ENCODE peak calls at places on chromosomes 12 and 14, in nine cellular contexts. N is CD8-positive, alpha-beta memory T cell; F is stomach; W is neuronal stem cell; D is mammary epithelial cell; C is CD4-positive, alpha-beta T cell; G is lung; S is heart right ventricle; V is A549. I is an unnamed sample.

GRCh38 chr12:74293689-74294131 is 243.9 kb upstream of the ATXN7L3B start:
- DNase-seq in V (no peak), D (no peak), F (no peak), C (no peak), G (no peak), W (no peak), N (no peak), S (no peak), I (no peak)

GRCh38 chr12:55142896-55143870 is 17.0 kb downstream of the OR9K2 start:
- DNase-seq in D (peak), F (peak), V (peak), C (peak), N (peak), S (peak), G (no peak), W (peak), I (no peak)

GRCh38 chr12:104605685-104606084 is 148.9 kb downstream of the CHST11 start:
- DNase-seq in F (no peak), C (no peak), N (no peak), G (peak), D (no peak), W (no peak), S (peak), V (no peak), I (no peak)

GRCh38 chr12:116391501-116391900 is 114.0 kb upstream of the MED13L start:
- DNase-seq in W (no peak), S (no peak), C (no peak), D (no peak), V (no peak), F (no peak), N (no peak), G (no peak), I (no peak)

GRCh38 chr12:124599074-124599999 is 31.9 kb upstream of the NCOR2 start:
- DNase-seq in N (no peak), D (peak), G (no peak), S (no peak), W (no peak), C (no peak), V (no peak), F (no peak), I (no peak)

GRCh38 chr12:727321-727720 is 25.1 kb upstream of the WNK1 start:
- DNase-seq in C (no peak), G (no peak), N (no peak), D (no peak), W (no peak), F (no peak), V (no peak), S (no peak), I (no peak)

GRCh38 chr12:58969227-58969626 is 48.9 kb upstream of the LRIG3 start:
- DNase-seq in V (no peak), F (no peak), C (no peak), G (no peak), N (no peak), W (no peak), S (no peak), D (no peak), I (no peak)

GRCh38 chr14:99576304-99576703 is 27.7 kb downstream of the CCDC85C start:
- DNase-seq in W (no peak), D (no peak), S (no peak), N (no peak), V (no peak), F (no peak), G (no peak), C (no peak), I (no peak)

GRCh38 chr14:99270491-99271287 is 1.3 kb downstream of the BCL11B start:
- DNase-seq in D (peak), S (no peak), W (no peak), C (no peak), N (peak), G (no peak), V (no peak), F (no peak), I (no peak)

GRCh38 chr12:77122236-77122635 is 56.9 kb upstream of the E2F7 start:
- DNase-seq in N (no peak), W (no peak), V (no peak), G (no peak), C (no peak), F (no peak), D (peak), S (no peak), I (peak)

GRCh38 chr12:32181498-32182175 is 75.0 kb downstream of the BICD1 start:
- DNase-seq in N (no peak), S (no peak), V (no peak), F (no peak), D (no peak), G (no peak), W (no peak), C (no peak), I (no peak)

GRCh38 chr12:102955926-102956737 is 1.3 kb upstream of the ASCL1 start:
- DNase-seq in C (no peak), V (no peak), D (no peak), G (no peak), W (no peak), N (no peak), S (no peak), F (no peak), I (no peak)

GRCh38 chr12:11321980-11322379 is 11.7 kb upstream of the PRB4 start:
- DNase-seq in W (no peak), N (no peak), V (no peak), D (no peak), F (no peak), S (no peak), G (no peak), C (no peak), I (no peak)

GRCh38 chr12:96501139-96501741 is 11.9 kb downstream of the CFAP54 start:
- DNase-seq in N (peak), V (peak), F (peak), C (peak), G (peak), D (peak), S (peak), W (no peak), I (peak)

GRCh38 chr12:30753761-30754382 is 879 bp downstream of the CAPRIN2 start:
- DNase-seq in S (no peak), V (no peak), F (no peak), C (no peak), W (no peak), G (no peak), N (no peak), D (peak), I (no peak)

GRCh38 chr12:124412646-124413015 is 117.7 kb downstream of the RFLNA start:
- DNase-seq in N (no peak), W (no peak), V (no peak), D (no peak), G (no peak), S (no peak), C (no peak), F (no peak), I (no peak)

GRCh38 chr14:104135121-104135903 is 3.1 kb upstream of the KIF26A start:
- DNase-seq in D (no peak), C (no peak), N (no peak), W (no peak), V (peak), F (no peak), S (no peak), G (no peak), I (no peak)

GRCh38 chr12:127629066-127629820 is 637.7 kb upstream of the TMEM132C start:
- DNase-seq in C (no peak), D (no peak), G (no peak), W (no peak), S (no peak), V (no peak), N (no peak), F (no peak), I (no peak)

GRCh38 chr12:18146375-18146774 is 56.4 kb upstream of the RERGL start:
- DNase-seq in G (no peak), F (no peak), N (no peak), D (no peak), V (no peak), W (no peak), S (no peak), C (no peak), I (no peak)

GRCh38 chr12:4031703-4032291 is 158.6 kb upstream of the PARP11 start:
- DNase-seq in D (peak), N (no peak), F (no peak), S (peak), C (no peak), V (peak), W (no peak), G (peak), I (peak)

GRCh38 chr12:110537605-110538409 is 35.7 kb downstream of the RAD9B start:
- DNase-seq in G (peak), V (no peak), F (peak), S (peak), D (peak), W (no peak), C (no peak), N (no peak), I (peak)

GRCh38 chr14:36647827-36648753 is 13.6 kb upstream of the PAX9 start:
- DNase-seq in G (no peak), S (no peak), N (no peak), C (no peak), D (peak), V (peak), F (no peak), W (no peak), I (no peak)

GRCh38 chr12:94771199-94771598 is 120.8 kb upstream of the TMCC3 start:
- DNase-seq in D (no peak), N (no peak), W (no peak), V (no peak), G (no peak), S (no peak), C (no peak), F (no peak), I (no peak)

GRCh38 chr14:40074169-40074568 is 641.9 kb upstream of the FBXO33 start:
- DNase-seq in S (no peak), V (no peak), F (no peak), W (no peak), C (no peak), G (no peak), D (no peak), N (no peak), I (no peak)

GRCh38 chr12:14901228-14901562 is 15.5 kb upstream of the MGP start:
- DNase-seq in F (no peak), W (no peak), C (no peak), D (no peak), S (peak), V (no peak), G (no peak), N (no peak), I (no peak)

GRCh38 chr14:61033024-61033423 is 52.0 kb downstream of the SLC38A6 start:
- DNase-seq in F (no peak), D (no peak), W (no peak), N (no peak), V (no peak), G (no peak), C (no peak), S (no peak), I (no peak)

GRCh38 chr12:108338915-108339657 is at the start of gene CMKLR1:
- DNase-seq in G (no peak), V (no peak), W (no peak), D (no peak), C (no peak), N (no peak), S (peak), F (no peak), I (no peak)

GRCh38 chr14:51188566-51189185 is 51.4 kb upstream of the TMX1 start:
- DNase-seq in S (no peak), C (no peak), D (no peak), N (no peak), F (no peak), W (no peak), V (no peak), G (no peak), I (no peak)

GRCh38 chr14:102171173-102172020 is 31.7 kb downstream of the WDR20 start:
- DNase-seq in V (no peak), S (no peak), C (no peak), F (no peak), W (no peak), N (no peak), G (no peak), D (no peak), I (no peak)

GRCh38 chr12:75020068-75020557 is 189.5 kb downstream of the KCNC2 start:
- DNase-seq in W (no peak), V (no peak), G (no peak), N (no peak), F (no peak), S (no peak), C (no peak), D (peak), I (no peak)

GRCh38 chr12:19273482-19274330 is 144.2 kb downstream of the PLEKHA5 start:
- DNase-seq in D (peak), W (no peak), S (peak), V (peak), C (peak), F (peak), G (peak), N (peak), I (peak)

GRCh38 chr12:96981053-96981452 is 74.0 kb downstream of the NEDD1 start:
- DNase-seq in D (peak), S (no peak), N (no peak), C (no peak), F (no peak), V (no peak), W (no peak), G (no peak), I (no peak)

GRCh38 chr12:49231881-49232650 is 32.8 kb upstream of the TUBA1C start:
- DNase-seq in S (no peak), F (no peak), V (no peak), W (no peak), N (no peak), C (no peak), D (no peak), G (no peak), I (no peak)

GRCh38 chr12:51246254-51246853 is 7.7 kb downstream of the DAZAP2 start:
- DNase-seq in F (no peak), N (peak), W (no peak), D (no peak), C (no peak), V (no peak), S (peak), G (peak), I (no peak)

GRCh38 chr12:31323466-31324115 is 2.4 kb downstream of the SINHCAF start:
- DNase-seq in D (peak), F (peak), G (no peak), C (peak), W (peak), V (peak), N (no peak), S (peak), I (no peak)

GRCh38 chr14:36655963-36656768 is 5.5 kb upstream of the PAX9 start:
- DNase-seq in C (no peak), V (peak), N (no peak), D (no peak), F (no peak), G (no peak), W (no peak), S (no peak), I (no peak)

DNA sequence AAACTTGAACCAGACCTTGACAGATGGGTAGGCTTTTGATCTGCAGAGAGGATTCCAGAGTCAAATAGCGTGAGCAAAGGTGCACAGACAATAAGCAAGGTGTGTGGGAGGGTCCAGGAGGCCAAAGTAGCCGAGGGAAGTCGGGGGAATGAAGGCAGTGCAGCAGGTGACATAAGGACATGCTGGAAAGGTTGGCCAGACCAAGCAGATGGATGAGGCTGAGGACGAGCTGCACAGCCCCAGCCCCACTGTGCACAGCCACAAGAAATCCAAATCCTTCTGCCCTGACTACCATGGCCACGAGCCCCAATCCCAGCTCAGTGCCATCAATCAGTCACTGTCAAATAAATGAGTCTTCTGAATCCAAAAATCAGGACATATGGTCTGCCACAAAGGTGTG is 5.4 kb downstream of the TTC7B start:
- DNase-seq in C (no peak), W (no peak), D (no peak), V (no peak), N (no peak), S (no peak), F (no peak), G (no peak), I (no peak)
- H3K27ac ChIP-seq in C (no peak), W (no peak), D (no peak), V (no peak), N (no peak), S (no peak), F (no peak), G (no peak), I (no peak)

GRCh38 chr12:57149309-57149900 is 2.0 kb upstream of the LRP1-AS start:
- DNase-seq in C (no peak), D (no peak), S (peak), F (no peak), N (no peak), G (peak), W (no peak), V (no peak), I (no peak)
- H3K27ac ChIP-seq in C (no peak), D (no peak), S (peak), F (peak), N (no peak), G (peak), W (no peak), V (peak), I (no peak)

DNA sequence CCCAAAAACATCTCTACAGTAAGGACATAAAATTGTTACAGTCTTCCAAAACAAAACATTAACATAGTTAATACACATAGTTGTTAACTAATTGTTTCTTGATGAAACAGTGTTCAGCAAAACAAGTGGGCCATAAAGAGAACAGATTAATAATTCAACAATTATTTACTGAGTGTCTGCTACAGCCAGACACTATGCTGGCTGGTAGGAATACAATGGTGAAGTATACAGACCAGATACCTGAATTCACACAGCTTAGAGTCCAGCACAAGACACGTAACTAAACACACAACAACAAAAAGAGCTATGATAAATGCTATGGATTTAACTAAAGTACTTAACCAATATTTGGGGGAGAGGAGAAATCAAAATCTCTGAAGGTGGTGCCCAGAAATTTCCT is 47.0 kb downstream of the PPP1R12A start:
- DNase-seq in W (no peak), F (no peak), V (no peak), S (no peak), N (no peak), D (no peak), C (no peak), G (no peak), I (no peak)
- H3K27ac ChIP-seq in W (no peak), F (no peak), V (peak), S (no peak), N (no peak), D (no peak), C (no peak), G (no peak), I (no peak)

GRCh38 chr14:93937519-93937918 is 10.4 kb downstream of the FAM181A start:
- DNase-seq in C (no peak), V (no peak), F (no peak), W (no peak), G (no peak), S (no peak), D (peak), N (no peak), I (peak)
- H3K27ac ChIP-seq in C (no peak), V (no peak), F (no peak), W (no peak), G (no peak), S (no peak), D (peak), N (no peak), I (peak)

GRCh38 chr14:20578325-20578724 is 9.5 kb downstream of the RNASE11 start:
- DNase-seq in N (no peak), D (no peak), S (no peak), V (no peak), W (peak), C (no peak), F (no peak), G (no peak), I (no peak)
- H3K27ac ChIP-seq in N (no peak), D (no peak), S (no peak), V (no peak), W (no peak), C (no peak), F (no peak), G (no peak), I (no peak)

I was measured in epithelial cell of prostate.